ENCODE peak calls at places on chromosomes 11 and 22, in six cellular contexts. One of them, this sample, is unnamed.
A peak's percentile ranks its signal among the peaks of the same experiment; 100 is the strongest.

GRCh38 chr11:10623797-10624761 is 55.6 kb upstream of the LYVE1 start:
- DNase-seq in cardiac fibroblast: peak; percentile 32
- DNase-seq in ovary: peak; percentile 55
- DNase-seq in Peyer's patch: no peak
- DNase-seq in HCT116: peak; percentile 43
- DNase-seq in H1: peak; percentile 41
- DNase-seq in this sample: peak; percentile 37

GRCh38 chr11:109071712-109072524 is 350.1 kb upstream of the C11orf87 start:
- DNase-seq in cardiac fibroblast: peak; percentile 95
- DNase-seq in ovary: no peak
- DNase-seq in Peyer's patch: no peak
- DNase-seq in HCT116: no peak
- DNase-seq in H1: no peak
- DNase-seq in this sample: peak; percentile 84

GRCh38 chr11:125489166-125489565 is 6.9 kb downstream of the FEZ1 start:
- DNase-seq in cardiac fibroblast: no peak
- DNase-seq in ovary: no peak
- DNase-seq in Peyer's patch: no peak
- DNase-seq in HCT116: no peak
- DNase-seq in H1: no peak
- DNase-seq in this sample: no peak

GRCh38 chr11:78110830-78111229 is 28.6 kb downstream of the ALG8 start:
- DNase-seq in cardiac fibroblast: no peak
- DNase-seq in ovary: no peak
- DNase-seq in Peyer's patch: no peak
- DNase-seq in HCT116: no peak
- DNase-seq in H1: no peak
- DNase-seq in this sample: peak; percentile 40

GRCh38 chr11:36037031-36037430 is 93.2 kb downstream of the LDLRAD3 start:
- DNase-seq in cardiac fibroblast: peak; percentile 69
- DNase-seq in ovary: peak; percentile 56
- DNase-seq in Peyer's patch: no peak
- DNase-seq in HCT116: no peak
- DNase-seq in H1: no peak
- DNase-seq in this sample: peak; percentile 58

GRCh38 chr11:12090061-12090572 is 20.3 kb upstream of the MICAL2 start:
- DNase-seq in cardiac fibroblast: peak; percentile 64
- DNase-seq in ovary: no peak
- DNase-seq in Peyer's patch: peak; percentile 44
- DNase-seq in HCT116: peak; percentile 54
- DNase-seq in H1: no peak
- DNase-seq in this sample: peak; percentile 78

GRCh38 chr11:121067453-121067852 is 33.6 kb upstream of the TECTA start:
- DNase-seq in cardiac fibroblast: no peak
- DNase-seq in ovary: no peak
- DNase-seq in Peyer's patch: no peak
- DNase-seq in HCT116: no peak
- DNase-seq in H1: no peak
- DNase-seq in this sample: no peak

GRCh38 chr11:6418958-6419611 is at the start of gene APBB1:
- DNase-seq in cardiac fibroblast: peak; percentile 52
- DNase-seq in ovary: peak; percentile 87
- DNase-seq in Peyer's patch: peak; percentile 85
- DNase-seq in HCT116: no peak
- DNase-seq in H1: no peak
- DNase-seq in this sample: peak; percentile 46

GRCh38 chr11:72764503-72764902 is 12.3 kb upstream of the ARAP1 start:
- DNase-seq in cardiac fibroblast: no peak
- DNase-seq in ovary: no peak
- DNase-seq in Peyer's patch: peak; percentile 74
- DNase-seq in HCT116: no peak
- DNase-seq in H1: peak; percentile 74
- DNase-seq in this sample: no peak

GRCh38 chr22:48851933-48852549 is 975.6 kb downstream of the BRD1 start:
- DNase-seq in cardiac fibroblast: no peak
- DNase-seq in ovary: no peak
- DNase-seq in Peyer's patch: peak; percentile 38
- DNase-seq in HCT116: no peak
- DNase-seq in H1: no peak
- DNase-seq in this sample: no peak

GRCh38 chr11:34656062-34656720 is 35.3 kb downstream of the EHF start:
- DNase-seq in cardiac fibroblast: peak; percentile 26
- DNase-seq in ovary: no peak
- DNase-seq in Peyer's patch: no peak
- DNase-seq in HCT116: no peak
- DNase-seq in H1: no peak
- DNase-seq in this sample: peak; percentile 40

GRCh38 chr11:3808846-3809623 is 675 bp downstream of the PGAP2 start:
- DNase-seq in cardiac fibroblast: peak; percentile 55
- DNase-seq in ovary: no peak
- DNase-seq in Peyer's patch: peak; percentile 80
- DNase-seq in HCT116: peak; percentile 62
- DNase-seq in H1: no peak
- DNase-seq in this sample: peak; percentile 69

GRCh38 chr11:116193321-116194114 is 579.3 kb downstream of the BUD13 start:
- DNase-seq in cardiac fibroblast: peak; percentile 59
- DNase-seq in ovary: peak; percentile 48
- DNase-seq in Peyer's patch: peak; percentile 71
- DNase-seq in HCT116: no peak
- DNase-seq in H1: no peak
- DNase-seq in this sample: peak; percentile 10

GRCh38 chr22:23878219-23878618 is 16.0 kb upstream of the MIF start:
- DNase-seq in cardiac fibroblast: no peak
- DNase-seq in ovary: no peak
- DNase-seq in Peyer's patch: no peak
- DNase-seq in HCT116: no peak
- DNase-seq in H1: no peak
- DNase-seq in this sample: no peak

GRCh38 chr11:6319879-6320410 is 356 bp downstream of the CAVIN3 start:
- DNase-seq in cardiac fibroblast: peak; percentile 95
- DNase-seq in ovary: peak; percentile 90
- DNase-seq in Peyer's patch: peak; percentile 79
- DNase-seq in HCT116: peak; percentile 76
- DNase-seq in H1: no peak
- DNase-seq in this sample: peak; percentile 93

GRCh38 chr22:46060292-46061123 is 83.5 kb upstream of the WNT7B start:
- DNase-seq in cardiac fibroblast: no peak
- DNase-seq in ovary: peak; percentile 28
- DNase-seq in Peyer's patch: no peak
- DNase-seq in HCT116: no peak
- DNase-seq in H1: no peak
- DNase-seq in this sample: peak; percentile 51

GRCh38 chr22:46057762-46058420 is 80.9 kb upstream of the WNT7B start:
- DNase-seq in cardiac fibroblast: peak; percentile 45
- DNase-seq in ovary: peak; percentile 42
- DNase-seq in Peyer's patch: peak; percentile 78
- DNase-seq in HCT116: no peak
- DNase-seq in H1: no peak
- DNase-seq in this sample: peak; percentile 83

GRCh38 chr22:46061124-46061410 is 84.1 kb upstream of the WNT7B start:
- DNase-seq in cardiac fibroblast: no peak
- DNase-seq in ovary: no peak
- DNase-seq in Peyer's patch: peak; percentile 35
- DNase-seq in HCT116: no peak
- DNase-seq in H1: no peak
- DNase-seq in this sample: no peak

GRCh38 chr22:46057206-46057605 is 80.2 kb upstream of the WNT7B start:
- DNase-seq in cardiac fibroblast: no peak
- DNase-seq in ovary: peak; percentile 66
- DNase-seq in Peyer's patch: peak; percentile 46
- DNase-seq in HCT116: no peak
- DNase-seq in H1: no peak
- DNase-seq in this sample: peak; percentile 57

DNA sequence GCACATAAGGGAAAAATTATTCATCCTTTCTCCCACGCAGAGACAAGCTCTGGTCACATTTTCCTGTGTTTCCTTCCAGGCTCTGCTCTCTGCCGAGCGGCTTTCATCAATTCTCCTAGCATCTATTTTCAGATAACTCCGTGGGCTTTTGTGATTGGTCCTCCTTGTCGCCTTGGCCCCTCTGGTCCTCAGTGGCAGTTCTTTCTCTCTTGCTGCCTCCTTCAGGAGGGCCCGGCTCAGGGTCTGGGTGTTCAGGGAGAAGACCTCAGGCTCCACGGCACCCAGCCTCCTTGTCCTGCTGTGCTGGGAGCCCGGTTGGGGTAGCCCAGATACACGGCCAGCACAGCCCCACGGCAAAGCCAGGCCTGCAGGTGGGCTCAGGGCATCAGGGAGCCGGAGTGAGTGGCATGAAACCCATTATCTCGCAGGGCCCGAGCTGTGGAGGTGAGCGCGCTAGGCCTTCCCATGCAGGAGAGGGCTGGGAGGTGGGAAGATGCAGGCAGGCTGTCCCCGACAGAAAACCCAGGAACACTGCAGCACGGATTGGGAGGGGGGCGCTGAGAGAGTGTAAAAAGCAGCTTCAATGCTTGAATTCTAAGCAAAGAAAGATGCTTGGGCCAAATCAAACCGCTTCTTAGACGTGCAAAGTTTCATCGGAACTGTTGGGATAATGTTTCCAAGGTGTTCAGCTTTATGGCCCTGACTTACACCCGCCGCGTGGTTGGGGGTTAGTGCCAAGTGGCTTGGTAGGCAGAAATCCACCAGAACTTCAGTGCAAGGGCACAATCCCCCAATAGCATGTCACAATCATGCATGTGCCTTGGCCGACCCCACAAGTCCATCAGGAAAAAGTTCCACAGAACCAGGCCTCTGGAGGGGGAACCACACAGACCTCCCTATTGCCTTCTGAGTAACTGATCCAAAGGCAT is 81.9 kb upstream of the WNT7B start:
- DNase-seq in cardiac fibroblast: no peak
- DNase-seq in ovary: peak; percentile 62
- DNase-seq in Peyer's patch: peak; percentile 46
- DNase-seq in HCT116: no peak
- DNase-seq in H1: no peak
- DNase-seq in this sample: peak; percentile 56
- TF ChIP-seq CTCF in cardiac fibroblast: no peak
- TF ChIP-seq CTCF in ovary: no peak
- TF ChIP-seq CTCF in Peyer's patch: no peak
- TF ChIP-seq CTCF in HCT116: no peak
- TF ChIP-seq CTCF in H1: no peak
- TF ChIP-seq CTCF in this sample: no peak

GRCh38 chr22:41907436-41908401 is 7.2 kb downstream of the SHISA8 start:
- DNase-seq in cardiac fibroblast: no peak
- DNase-seq in ovary: no peak
- DNase-seq in Peyer's patch: no peak
- DNase-seq in HCT116: no peak
- DNase-seq in H1: no peak
- DNase-seq in this sample: no peak

GRCh38 chr22:41906822-41907221 is 8.1 kb downstream of the SHISA8 start:
- DNase-seq in cardiac fibroblast: no peak
- DNase-seq in ovary: no peak
- DNase-seq in Peyer's patch: no peak
- DNase-seq in HCT116: no peak
- DNase-seq in H1: no peak
- DNase-seq in this sample: no peak

GRCh38 chr22:41909290-41910049 is 5.4 kb downstream of the SHISA8 start:
- DNase-seq in cardiac fibroblast: no peak
- DNase-seq in ovary: no peak
- DNase-seq in Peyer's patch: no peak
- DNase-seq in HCT116: no peak
- DNase-seq in H1: no peak
- DNase-seq in this sample: no peak

GRCh38 chr22:41910050-41910598 is 4.8 kb downstream of the SHISA8 start:
- DNase-seq in cardiac fibroblast: no peak
- DNase-seq in ovary: peak; percentile 64
- DNase-seq in Peyer's patch: no peak
- DNase-seq in HCT116: no peak
- DNase-seq in H1: no peak
- DNase-seq in this sample: no peak

DNA sequence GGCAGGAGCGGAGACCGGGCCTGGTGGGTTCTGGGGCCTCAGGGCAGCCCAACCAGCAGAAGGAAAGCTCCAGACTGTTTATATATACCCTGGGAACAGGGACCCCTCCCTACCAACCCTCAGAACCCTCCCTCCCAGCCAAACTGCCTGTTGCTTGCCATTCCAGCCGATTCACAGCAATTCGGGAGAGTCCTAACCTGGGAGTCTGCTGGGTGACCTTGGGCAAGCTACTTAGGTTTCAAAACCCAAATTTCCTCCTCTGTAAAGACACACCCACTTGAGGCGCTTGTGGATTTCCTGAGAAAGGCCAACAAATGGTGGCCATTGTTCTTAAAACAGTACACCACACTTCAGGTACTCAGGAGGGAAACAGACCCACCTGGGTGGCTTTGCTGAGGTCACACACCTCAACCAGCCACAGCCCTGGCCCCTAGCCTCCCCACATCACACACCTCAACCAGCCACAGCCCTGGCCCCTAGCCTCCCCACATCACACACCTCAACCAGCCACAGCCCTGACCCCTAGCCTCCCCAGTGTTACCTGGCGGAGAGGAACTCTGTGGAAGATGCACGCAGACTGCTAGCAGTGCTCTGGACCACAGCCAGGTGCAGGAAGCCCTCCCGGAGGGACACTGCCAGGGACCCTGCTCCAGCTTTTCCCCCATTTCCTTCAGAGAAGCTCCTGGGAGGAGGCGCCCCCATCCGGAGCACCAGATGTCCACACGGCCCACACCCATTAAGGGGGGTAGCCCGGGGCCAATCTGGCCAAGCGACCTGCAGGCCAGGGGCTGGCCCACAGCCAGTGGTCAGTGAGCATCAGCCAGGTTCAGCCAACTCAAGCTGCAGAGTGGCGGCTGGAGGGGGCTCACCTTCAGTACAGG is 6.2 kb downstream of the SHISA8 start:
- DNase-seq in cardiac fibroblast: no peak
- DNase-seq in ovary: peak; percentile 64
- DNase-seq in Peyer's patch: peak; percentile 73
- DNase-seq in HCT116: no peak
- DNase-seq in H1: no peak
- DNase-seq in this sample: no peak
- H3K4me3 ChIP-seq in cardiac fibroblast: no peak overlapping the region
- H3K4me3 ChIP-seq in ovary: no peak overlapping the region
- H3K4me3 ChIP-seq in Peyer's patch: no peak overlapping the region
- H3K4me3 ChIP-seq in HCT116: no peak overlapping the region
- H3K4me3 ChIP-seq in H1: no peak overlapping the region
- H3K4me3 ChIP-seq in this sample: no peak overlapping the region

GRCh38 chr11:65442952-65443351 is 20.4 kb downstream of the NEAT1 start:
- DNase-seq in cardiac fibroblast: peak; percentile 57
- DNase-seq in ovary: peak; percentile 27
- DNase-seq in Peyer's patch: no peak
- DNase-seq in HCT116: no peak
- DNase-seq in H1: no peak
- DNase-seq in this sample: peak; percentile 50
- TF ChIP-seq CTCF in cardiac fibroblast: no peak
- TF ChIP-seq CTCF in ovary: no peak
- TF ChIP-seq CTCF in Peyer's patch: no peak
- TF ChIP-seq CTCF in HCT116: no peak
- TF ChIP-seq CTCF in H1: no peak
- TF ChIP-seq CTCF in this sample: no peak

DNA sequence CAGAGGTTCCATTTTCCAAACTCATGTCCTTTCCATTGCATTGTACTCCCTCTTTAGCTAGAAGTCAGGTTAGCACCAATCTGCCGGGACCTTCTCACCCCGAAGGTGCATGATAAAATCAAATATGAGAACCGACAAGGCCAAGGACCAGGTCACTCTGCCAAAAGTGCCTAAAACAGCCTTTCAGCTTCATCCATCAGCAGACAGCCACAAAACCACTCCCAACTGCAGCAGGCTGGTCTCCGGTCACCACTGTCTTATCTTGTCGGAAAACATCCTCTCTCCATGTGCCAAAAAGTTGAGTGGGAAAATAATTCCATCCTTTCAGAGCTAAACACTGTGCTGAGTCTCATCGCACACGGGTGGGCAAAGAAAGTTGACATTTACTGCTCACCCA is 1.4 kb downstream of the PI4KA start:
- DNase-seq in cardiac fibroblast: no peak
- DNase-seq in ovary: no peak
- DNase-seq in Peyer's patch: no peak
- DNase-seq in HCT116: no peak
- DNase-seq in H1: no peak
- DNase-seq in this sample: no peak
- H3K4me3 ChIP-seq in cardiac fibroblast: peak overlapping the region; percentile 82
- H3K4me3 ChIP-seq in ovary: peak overlapping the region; percentile 88
- H3K4me3 ChIP-seq in Peyer's patch: no peak overlapping the region
- H3K4me3 ChIP-seq in HCT116: peak overlapping the region; percentile 88
- H3K4me3 ChIP-seq in H1: peak overlapping the region; percentile 81
- H3K4me3 ChIP-seq in this sample: peak overlapping the region; percentile 56